ENCODE peak calls at places on chromosomes 1 and 21, in seven cellular contexts. C is endodermal cell, K is Peyer's patch, O is pancreas, L is ascending aorta, Q is esophagus squamous epithelium, M is SJCRH30. I is an unnamed sample.

GRCh38 chr1:33001282-33001681 is 35.4 kb downstream of the AK2 start:
- DNase-seq in C (peak; percentile 59), K (no peak), O (no peak), L (no peak), Q (no peak), M (no peak), I (no peak)

GRCh38 chr1:236522937-236523703 is 662 bp upstream of the LGALS8 start:
- DNase-seq in C (peak; percentile 73), K (peak; percentile 66), O (peak; percentile 64), L (no peak), Q (no peak), M (no peak), I (peak; percentile 50)

GRCh38 chr21:33660406-33660805 is 18.1 kb downstream of the ITSN1 start:
- DNase-seq in C (no peak), K (no peak), O (no peak), L (no peak), Q (no peak), M (no peak), I (no peak)

GRCh38 chr1:57345916-57346315 is 77.9 kb downstream of the DAB1 start:
- DNase-seq in C (no peak), K (no peak), O (no peak), L (no peak), Q (no peak), M (peak; percentile 19), I (no peak)

GRCh38 chr1:29601021-29601420 is 364.7 kb downstream of the PTPRU start:
- DNase-seq in C (no peak), K (no peak), O (no peak), L (no peak), Q (no peak), M (no peak), I (no peak)

GRCh38 chr1:12506581-12507280 is 111.3 kb downstream of the DHRS3 start:
- DNase-seq in C (no peak), K (no peak), O (no peak), L (no peak), Q (no peak), M (no peak), I (no peak)

GRCh38 chr1:33455537-33456301 is 16.7 kb upstream of the ZSCAN20 start:
- DNase-seq in C (peak; percentile 79), K (peak; percentile 64), O (no peak), L (no peak), Q (no peak), M (peak; percentile 77), I (no peak)

GRCh38 chr1:118101989-118102388 is 83.0 kb downstream of the SPAG17 start:
- DNase-seq in C (no peak), K (no peak), O (no peak), L (no peak), Q (no peak), M (no peak), I (no peak)

GRCh38 chr1:18886003-18886335 is 16.4 kb downstream of the ALDH4A1 start:
- DNase-seq in C (no peak), K (peak; percentile 57), O (no peak), L (no peak), Q (no peak), M (no peak), I (no peak)

GRCh38 chr1:228469413-228470162 is 17.6 kb upstream of the RNF187 start:
- DNase-seq in C (no peak), K (no peak), O (no peak), L (no peak), Q (no peak), M (no peak), I (no peak)

GRCh38 chr1:154405762-154406571 is 824 bp downstream of the IL6R start:
- DNase-seq in C (peak; percentile 74), K (peak; percentile 88), O (peak; percentile 69), L (peak; percentile 69), Q (no peak), M (peak; percentile 34), I (peak; percentile 76)

GRCh38 chr1:210407207-210407886 is 78.6 kb downstream of the HHAT start:
- DNase-seq in C (peak; percentile 92), K (peak; percentile 88), O (peak; percentile 27), L (no peak), Q (no peak), M (peak; percentile 56), I (peak; percentile 76)

GRCh38 chr1:212974735-212975606 is 24.6 kb downstream of the VASH2 start:
- DNase-seq in C (peak; percentile 43), K (no peak), O (no peak), L (no peak), Q (no peak), M (no peak), I (no peak)

GRCh38 chr1:187991944-187992343 is 1163.2 kb downstream of the PLA2G4A start:
- DNase-seq in C (no peak), K (no peak), O (no peak), L (no peak), Q (no peak), M (no peak), I (no peak)

GRCh38 chr1:227357229-227358078 is 39.2 kb upstream of the CDC42BPA start:
- DNase-seq in C (peak; percentile 83), K (peak; percentile 82), O (peak; percentile 43), L (no peak), Q (no peak), M (peak; percentile 87), I (peak; percentile 69)

GRCh38 chr1:25829046-25829445 is 9.3 kb downstream of the MTFR1L start:
- DNase-seq in C (no peak), K (no peak), O (no peak), L (no peak), Q (no peak), M (no peak), I (no peak)
- H3K36me3 ChIP-seq in C (peaks cover 57% of the 10 kb centered on the region), K (peaks cover 94% of the 10 kb centered on the region), O (peaks cover 7% of the 10 kb centered on the region), L (peaks cover 82% of the 10 kb centered on the region), Q (peaks cover 53% of the 10 kb centered on the region), M (peaks cover 75% of the 10 kb centered on the region), I (peaks cover 68% of the 10 kb centered on the region)

DNA sequence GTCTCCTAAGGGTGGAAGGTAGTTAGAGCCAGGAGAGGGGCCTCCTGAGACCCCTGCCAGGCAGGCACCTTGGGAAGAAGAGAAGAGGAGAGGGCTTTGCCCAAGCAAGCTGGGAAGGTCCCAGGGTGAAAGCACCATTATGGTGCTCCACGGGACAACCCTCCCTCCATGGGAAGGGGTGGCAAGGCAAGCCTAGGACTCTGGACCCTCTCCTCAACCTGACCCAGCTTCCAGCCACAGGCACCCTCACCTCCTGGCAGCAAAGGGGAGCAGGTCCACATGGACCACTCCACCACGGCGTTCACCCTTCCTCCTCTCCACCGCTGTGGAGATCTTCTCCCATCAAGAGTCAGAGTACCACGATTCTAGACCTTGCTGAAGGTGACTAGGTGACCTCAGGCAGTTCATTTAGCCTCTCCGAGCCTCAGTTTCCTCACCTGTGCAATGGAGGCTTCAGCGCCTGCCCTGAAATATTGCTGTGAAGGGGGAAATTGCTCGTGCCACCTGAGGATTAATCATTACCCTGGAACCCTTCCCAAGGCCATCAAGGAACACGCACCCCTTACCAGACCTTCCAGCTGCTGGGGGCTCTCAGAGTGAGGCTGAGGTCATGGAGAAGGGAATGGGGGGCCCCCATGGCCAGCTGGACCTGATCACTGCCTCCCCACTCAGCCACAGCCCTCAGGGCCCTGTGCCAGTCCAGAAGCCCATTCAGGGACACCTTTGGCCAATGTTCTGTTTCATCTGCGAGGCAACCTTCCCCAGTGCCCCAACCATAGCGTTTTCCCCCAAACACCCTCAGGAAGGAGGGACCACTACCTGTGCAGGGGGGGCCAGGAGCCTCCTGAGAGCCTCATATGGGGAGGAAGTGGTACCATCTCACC is 1.6 kb downstream of the RAP1GAP start:
- DNase-seq in C (no peak), K (peak; percentile 21), O (no peak), L (no peak), Q (no peak), M (no peak), I (no peak)
- H3K27me3 ChIP-seq in C (peaks cover 11% of the 10 kb centered on the region), K (no peaks in the 10 kb centered on the region), O (no peaks in the 10 kb centered on the region), L (peaks cover 13% of the 10 kb centered on the region), Q (peaks cover 85% of the 10 kb centered on the region), M (no peaks in the 10 kb centered on the region), I (peaks cover 73% of the 10 kb centered on the region)

GRCh38 chr1:30848130-30848529 is 60.4 kb downstream of the SDC3 start:
- DNase-seq in C (no peak), K (no peak), O (no peak), L (no peak), Q (no peak), M (no peak), I (no peak)

GRCh38 chr1:30845237-30845636 is 63.3 kb downstream of the SDC3 start:
- DNase-seq in C (no peak), K (no peak), O (no peak), L (no peak), Q (no peak), M (no peak), I (no peak)

GRCh38 chr1:30846587-30846986 is 62.0 kb downstream of the SDC3 start:
- DNase-seq in C (no peak), K (no peak), O (no peak), L (no peak), Q (no peak), M (peak; percentile 59), I (no peak)

GRCh38 chr1:30845891-30846290 is 62.7 kb downstream of the SDC3 start:
- DNase-seq in C (peak; percentile 76), K (no peak), O (no peak), L (no peak), Q (no peak), M (no peak), I (no peak)

GRCh38 chr1:30847358-30847972 is 61.1 kb downstream of the SDC3 start:
- DNase-seq in C (peak; percentile 85), K (peak; percentile 79), O (peak; percentile 69), L (peak; percentile 29), Q (no peak), M (peak; percentile 98), I (peak; percentile 80)
- H3K4me3 ChIP-seq in C (no peak overlapping the region), K (no peak overlapping the region), O (no peak overlapping the region), L (no peak overlapping the region), Q (no peak overlapping the region), M (peak overlapping the region; percentile 42), I (no peak overlapping the region)

DNA sequence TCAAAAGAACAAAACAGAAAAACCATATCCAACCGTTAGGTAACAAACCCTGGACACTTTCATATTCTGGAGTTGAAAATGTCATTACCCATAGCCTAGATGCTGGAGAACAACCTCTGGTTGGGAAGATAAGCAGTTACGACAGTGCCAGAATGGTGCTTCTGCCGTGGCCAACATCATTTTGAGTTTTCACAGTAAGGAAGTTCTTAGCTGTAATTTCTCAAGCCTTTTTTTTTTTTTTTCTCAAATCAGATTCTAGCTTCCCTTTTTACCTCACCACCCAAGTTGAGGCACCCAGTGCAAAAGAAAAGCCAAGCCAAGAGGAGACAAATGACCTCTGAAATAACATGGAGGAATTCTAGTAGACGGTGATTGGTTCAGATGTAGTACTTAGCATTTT is 21.8 kb downstream of the PPT1 start:
- DNase-seq in C (no peak), K (no peak), O (no peak), L (no peak), Q (no peak), M (no peak), I (no peak)
- H3K36me3 ChIP-seq in C (peaks cover 88% of the 10 kb centered on the region), K (peaks cover 54% of the 10 kb centered on the region), O (no peaks in the 10 kb centered on the region), L (peaks cover 71% of the 10 kb centered on the region), Q (peaks cover 30% of the 10 kb centered on the region), M (peaks cover 73% of the 10 kb centered on the region), I (peaks cover 44% of the 10 kb centered on the region)

GRCh38 chr1:3470650-3471355 is 16.3 kb downstream of the ARHGEF16 start:
- DNase-seq in C (no peak), K (no peak), O (no peak), L (no peak), Q (no peak), M (no peak), I (no peak)
- H3K27me3 ChIP-seq in C (no peaks in the 10 kb centered on the region), K (no peaks in the 10 kb centered on the region), O (no peaks in the 10 kb centered on the region), L (no peaks in the 10 kb centered on the region), Q (peaks cover 2% of the 10 kb centered on the region), M (peaks cover 19% of the 10 kb centered on the region), I (no peaks in the 10 kb centered on the region)